ENCODE peak calls at places on chromosomes 13 and 19, in seven cellular contexts. One of them, this sample, is unnamed.

GRCh38 chr13:76307157-76307556 is 579.0 kb downstream of the KCTD12 start:
- DNase-seq in tibial artery: no peak
- DNase-seq in naive thymus-derived CD8-positive, alpha-beta T cell: no peak
- DNase-seq in progenitor cell of endocrine pancreas: no peak
- DNase-seq in NCI-H1930: no peak
- DNase-seq in mesendoderm: peak
- DNase-seq in AG09319: no peak
- DNase-seq in this sample: no peak

GRCh38 chr13:25966086-25966485 is 85.7 kb downstream of the SHISA2 start:
- DNase-seq in tibial artery: no peak
- DNase-seq in naive thymus-derived CD8-positive, alpha-beta T cell: no peak
- DNase-seq in progenitor cell of endocrine pancreas: no peak
- DNase-seq in NCI-H1930: no peak
- DNase-seq in mesendoderm: no peak
- DNase-seq in AG09319: no peak
- DNase-seq in this sample: no peak

GRCh38 chr13:30581582-30581981 is 36.1 kb upstream of the USPL1 start:
- DNase-seq in tibial artery: no peak
- DNase-seq in naive thymus-derived CD8-positive, alpha-beta T cell: no peak
- DNase-seq in progenitor cell of endocrine pancreas: no peak
- DNase-seq in NCI-H1930: no peak
- DNase-seq in mesendoderm: peak
- DNase-seq in AG09319: no peak
- DNase-seq in this sample: no peak

GRCh38 chr19:45376045-45376724 is 5.8 kb upstream of the ERCC2 start:
- DNase-seq in tibial artery: peak
- DNase-seq in naive thymus-derived CD8-positive, alpha-beta T cell: no peak
- DNase-seq in progenitor cell of endocrine pancreas: no peak
- DNase-seq in NCI-H1930: no peak
- DNase-seq in mesendoderm: peak
- DNase-seq in AG09319: peak
- DNase-seq in this sample: no peak

GRCh38 chr13:70568571-70568970 is 460.3 kb upstream of the KLHL1 start:
- DNase-seq in tibial artery: no peak
- DNase-seq in naive thymus-derived CD8-positive, alpha-beta T cell: no peak
- DNase-seq in progenitor cell of endocrine pancreas: no peak
- DNase-seq in NCI-H1930: no peak
- DNase-seq in mesendoderm: peak
- DNase-seq in AG09319: no peak
- DNase-seq in this sample: peak

GRCh38 chr19:14150041-14150769 is 13.8 kb upstream of the ASF1B start:
- DNase-seq in tibial artery: no peak
- DNase-seq in naive thymus-derived CD8-positive, alpha-beta T cell: no peak
- DNase-seq in progenitor cell of endocrine pancreas: no peak
- DNase-seq in NCI-H1930: no peak
- DNase-seq in mesendoderm: no peak
- DNase-seq in AG09319: no peak
- DNase-seq in this sample: no peak

GRCh38 chr13:43783820-43784219 is 3.0 kb downstream of the ENOX1 start:
- DNase-seq in tibial artery: no peak
- DNase-seq in naive thymus-derived CD8-positive, alpha-beta T cell: no peak
- DNase-seq in progenitor cell of endocrine pancreas: no peak
- DNase-seq in NCI-H1930: peak
- DNase-seq in mesendoderm: peak
- DNase-seq in AG09319: no peak
- DNase-seq in this sample: no peak

GRCh38 chr19:373391-374182 is 29.0 kb upstream of the MIER2 start:
- DNase-seq in tibial artery: no peak
- DNase-seq in naive thymus-derived CD8-positive, alpha-beta T cell: no peak
- DNase-seq in progenitor cell of endocrine pancreas: no peak
- DNase-seq in NCI-H1930: no peak
- DNase-seq in mesendoderm: no peak
- DNase-seq in AG09319: no peak
- DNase-seq in this sample: no peak

GRCh38 chr19:2150794-2151338 is 500 bp downstream of the AP3D1 start:
- DNase-seq in tibial artery: no peak
- DNase-seq in naive thymus-derived CD8-positive, alpha-beta T cell: no peak
- DNase-seq in progenitor cell of endocrine pancreas: peak
- DNase-seq in NCI-H1930: no peak
- DNase-seq in mesendoderm: peak
- DNase-seq in AG09319: no peak
- DNase-seq in this sample: no peak

GRCh38 chr13:98910501-98910951 is 67.3 kb downstream of the DOCK9 start:
- DNase-seq in tibial artery: peak
- DNase-seq in naive thymus-derived CD8-positive, alpha-beta T cell: peak
- DNase-seq in progenitor cell of endocrine pancreas: no peak
- DNase-seq in NCI-H1930: no peak
- DNase-seq in mesendoderm: peak
- DNase-seq in AG09319: no peak
- DNase-seq in this sample: no peak

GRCh38 chr19:45785781-45786532 is 3.7 kb upstream of the DMPK start:
- DNase-seq in tibial artery: no peak
- DNase-seq in naive thymus-derived CD8-positive, alpha-beta T cell: no peak
- DNase-seq in progenitor cell of endocrine pancreas: no peak
- DNase-seq in NCI-H1930: no peak
- DNase-seq in mesendoderm: no peak
- DNase-seq in AG09319: no peak
- DNase-seq in this sample: no peak

GRCh38 chr13:111112196-111112595 is 2.9 kb upstream of the ARHGEF7 start:
- DNase-seq in tibial artery: no peak
- DNase-seq in naive thymus-derived CD8-positive, alpha-beta T cell: no peak
- DNase-seq in progenitor cell of endocrine pancreas: no peak
- DNase-seq in NCI-H1930: no peak
- DNase-seq in mesendoderm: no peak
- DNase-seq in AG09319: no peak
- DNase-seq in this sample: no peak

GRCh38 chr19:55116232-55117062 is 990 bp downstream of the PPP1R12C start:
- DNase-seq in tibial artery: peak
- DNase-seq in naive thymus-derived CD8-positive, alpha-beta T cell: no peak
- DNase-seq in progenitor cell of endocrine pancreas: no peak
- DNase-seq in NCI-H1930: no peak
- DNase-seq in mesendoderm: peak
- DNase-seq in AG09319: no peak
- DNase-seq in this sample: no peak

GRCh38 chr13:46598820-46599180 is 45.8 kb downstream of the LRCH1 start:
- DNase-seq in tibial artery: no peak
- DNase-seq in naive thymus-derived CD8-positive, alpha-beta T cell: no peak
- DNase-seq in progenitor cell of endocrine pancreas: no peak
- DNase-seq in NCI-H1930: no peak
- DNase-seq in mesendoderm: no peak
- DNase-seq in AG09319: no peak
- DNase-seq in this sample: no peak

GRCh38 chr19:52297601-52298358 is 811 bp downstream of the ZNF480 start:
- DNase-seq in tibial artery: no peak
- DNase-seq in naive thymus-derived CD8-positive, alpha-beta T cell: no peak
- DNase-seq in progenitor cell of endocrine pancreas: no peak
- DNase-seq in NCI-H1930: no peak
- DNase-seq in mesendoderm: no peak
- DNase-seq in AG09319: no peak
- DNase-seq in this sample: no peak

GRCh38 chr19:6276447-6276846 is 3.3 kb downstream of the MLLT1 start:
- DNase-seq in tibial artery: peak
- DNase-seq in naive thymus-derived CD8-positive, alpha-beta T cell: no peak
- DNase-seq in progenitor cell of endocrine pancreas: no peak
- DNase-seq in NCI-H1930: no peak
- DNase-seq in mesendoderm: peak
- DNase-seq in AG09319: peak
- DNase-seq in this sample: no peak

GRCh38 chr19:8221161-8221560 is 12.0 kb downstream of the CERS4 start:
- DNase-seq in tibial artery: no peak
- DNase-seq in naive thymus-derived CD8-positive, alpha-beta T cell: no peak
- DNase-seq in progenitor cell of endocrine pancreas: no peak
- DNase-seq in NCI-H1930: no peak
- DNase-seq in mesendoderm: no peak
- DNase-seq in AG09319: no peak
- DNase-seq in this sample: no peak

GRCh38 chr13:24746618-24747247 is 17.2 kb upstream of the RNF17 start:
- DNase-seq in tibial artery: no peak
- DNase-seq in naive thymus-derived CD8-positive, alpha-beta T cell: no peak
- DNase-seq in progenitor cell of endocrine pancreas: peak
- DNase-seq in NCI-H1930: peak
- DNase-seq in mesendoderm: peak
- DNase-seq in AG09319: no peak
- DNase-seq in this sample: no peak

GRCh38 chr13:107200491-107200890 is 632.6 kb upstream of the ARGLU1 start:
- DNase-seq in tibial artery: no peak
- DNase-seq in naive thymus-derived CD8-positive, alpha-beta T cell: no peak
- DNase-seq in progenitor cell of endocrine pancreas: no peak
- DNase-seq in NCI-H1930: no peak
- DNase-seq in mesendoderm: no peak
- DNase-seq in AG09319: no peak
- DNase-seq in this sample: no peak

GRCh38 chr19:6580313-6580712 is 10.6 kb downstream of the CD70 start:
- DNase-seq in tibial artery: no peak
- DNase-seq in naive thymus-derived CD8-positive, alpha-beta T cell: no peak
- DNase-seq in progenitor cell of endocrine pancreas: no peak
- DNase-seq in NCI-H1930: no peak
- DNase-seq in mesendoderm: no peak
- DNase-seq in AG09319: no peak
- DNase-seq in this sample: no peak

GRCh38 chr19:27679399-27679798 is 1533.6 kb downstream of the UQCRFS1 start:
- DNase-seq in tibial artery: no peak
- DNase-seq in naive thymus-derived CD8-positive, alpha-beta T cell: no peak
- DNase-seq in progenitor cell of endocrine pancreas: no peak
- DNase-seq in NCI-H1930: no peak
- DNase-seq in mesendoderm: no peak
- DNase-seq in AG09319: no peak
- DNase-seq in this sample: no peak

GRCh38 chr13:46747031-46747820 is 49.7 kb downstream of the ESD start:
- DNase-seq in tibial artery: no peak
- DNase-seq in naive thymus-derived CD8-positive, alpha-beta T cell: no peak
- DNase-seq in progenitor cell of endocrine pancreas: no peak
- DNase-seq in NCI-H1930: no peak
- DNase-seq in mesendoderm: no peak
- DNase-seq in AG09319: no peak
- DNase-seq in this sample: no peak

GRCh38 chr19:54707932-54708331 is 16.3 kb upstream of the KIR3DL3 start:
- DNase-seq in tibial artery: no peak
- DNase-seq in naive thymus-derived CD8-positive, alpha-beta T cell: no peak
- DNase-seq in progenitor cell of endocrine pancreas: no peak
- DNase-seq in NCI-H1930: no peak
- DNase-seq in mesendoderm: no peak
- DNase-seq in AG09319: no peak
- DNase-seq in this sample: no peak

GRCh38 chr13:46586766-46587509 is 34.0 kb downstream of the LRCH1 start:
- DNase-seq in tibial artery: no peak
- DNase-seq in naive thymus-derived CD8-positive, alpha-beta T cell: no peak
- DNase-seq in progenitor cell of endocrine pancreas: no peak
- DNase-seq in NCI-H1930: no peak
- DNase-seq in mesendoderm: no peak
- DNase-seq in AG09319: peak
- DNase-seq in this sample: no peak

GRCh38 chr13:46530084-46530935 is 22.7 kb upstream of the LRCH1 start:
- DNase-seq in tibial artery: no peak
- DNase-seq in naive thymus-derived CD8-positive, alpha-beta T cell: no peak
- DNase-seq in progenitor cell of endocrine pancreas: no peak
- DNase-seq in NCI-H1930: no peak
- DNase-seq in mesendoderm: no peak
- DNase-seq in AG09319: peak
- DNase-seq in this sample: no peak

GRCh38 chr19:507286-508203 is at the start of gene TPGS1:
- DNase-seq in tibial artery: peak
- DNase-seq in naive thymus-derived CD8-positive, alpha-beta T cell: peak
- DNase-seq in progenitor cell of endocrine pancreas: peak
- DNase-seq in NCI-H1930: peak
- DNase-seq in mesendoderm: peak
- DNase-seq in AG09319: peak
- DNase-seq in this sample: peak